ENCODE peak calls at places on chromosomes 11 and 22, in five cellular contexts. One of them, this sample, is unnamed.

GRCh38 chr11:13216019-13217006 is 61.3 kb upstream of the BMAL1 start:
- DNase-seq in A172: peak
- DNase-seq in RPMI8226: no peak
- DNase-seq in C1 segment of cervical spinal cord: no peak
- DNase-seq in SW 1271: peak
- DNase-seq in this sample: no peak

GRCh38 chr11:110479445-110480101 is 49.8 kb downstream of the FDX1 start:
- DNase-seq in A172: no peak
- DNase-seq in RPMI8226: peak
- DNase-seq in C1 segment of cervical spinal cord: peak
- DNase-seq in SW 1271: no peak
- DNase-seq in this sample: no peak

GRCh38 chr11:125071831-125072209 is 8.7 kb downstream of the SLC37A2 start:
- DNase-seq in A172: no peak
- DNase-seq in RPMI8226: peak
- DNase-seq in C1 segment of cervical spinal cord: no peak
- DNase-seq in SW 1271: no peak
- DNase-seq in this sample: no peak

GRCh38 chr11:27783701-27784355 is 83.6 kb upstream of the BDNF start:
- DNase-seq in A172: no peak
- DNase-seq in RPMI8226: no peak
- DNase-seq in C1 segment of cervical spinal cord: no peak
- DNase-seq in SW 1271: no peak
- DNase-seq in this sample: no peak

GRCh38 chr22:43540570-43540969 is 128.8 kb downstream of the MPPED1 start:
- DNase-seq in A172: no peak
- DNase-seq in RPMI8226: no peak
- DNase-seq in C1 segment of cervical spinal cord: no peak
- DNase-seq in SW 1271: no peak
- DNase-seq in this sample: no peak

GRCh38 chr22:29408925-29409324 is 20.6 kb upstream of the AP1B1 start:
- DNase-seq in A172: no peak
- DNase-seq in RPMI8226: no peak
- DNase-seq in C1 segment of cervical spinal cord: no peak
- DNase-seq in SW 1271: no peak
- DNase-seq in this sample: no peak

GRCh38 chr22:22909605-22910271 is 22.1 kb downstream of the IGLL5 start:
- DNase-seq in A172: no peak
- DNase-seq in RPMI8226: no peak
- DNase-seq in C1 segment of cervical spinal cord: no peak
- DNase-seq in SW 1271: no peak
- DNase-seq in this sample: no peak

GRCh38 chr11:95711162-95711944 is 78.2 kb downstream of the FAM76B start:
- DNase-seq in A172: no peak
- DNase-seq in RPMI8226: no peak
- DNase-seq in C1 segment of cervical spinal cord: no peak
- DNase-seq in SW 1271: no peak
- DNase-seq in this sample: no peak

GRCh38 chr22:47213571-47214230 is 451.3 kb downstream of the TBC1D22A start:
- DNase-seq in A172: no peak
- DNase-seq in RPMI8226: peak
- DNase-seq in C1 segment of cervical spinal cord: no peak
- DNase-seq in SW 1271: no peak
- DNase-seq in this sample: no peak

GRCh38 chr11:3700410-3700809 is 29.2 kb upstream of the CHRNA10 start:
- DNase-seq in A172: no peak
- DNase-seq in RPMI8226: no peak
- DNase-seq in C1 segment of cervical spinal cord: no peak
- DNase-seq in SW 1271: no peak
- DNase-seq in this sample: no peak

GRCh38 chr11:65958774-65959420 is 2.6 kb upstream of the SART1 start:
- DNase-seq in A172: no peak
- DNase-seq in RPMI8226: no peak
- DNase-seq in C1 segment of cervical spinal cord: no peak
- DNase-seq in SW 1271: no peak
- DNase-seq in this sample: peak

GRCh38 chr11:12411806-12412727 is 34.7 kb downstream of the PARVA start:
- DNase-seq in A172: peak
- DNase-seq in RPMI8226: peak
- DNase-seq in C1 segment of cervical spinal cord: peak
- DNase-seq in SW 1271: peak
- DNase-seq in this sample: peak

GRCh38 chr11:105903113-105903512 is 118.9 kb downstream of the MSANTD4 start:
- DNase-seq in A172: no peak
- DNase-seq in RPMI8226: no peak
- DNase-seq in C1 segment of cervical spinal cord: no peak
- DNase-seq in SW 1271: no peak
- DNase-seq in this sample: no peak

GRCh38 chr22:38272373-38273134 is at the start of gene TMEM184B:
- DNase-seq in A172: no peak
- DNase-seq in RPMI8226: peak
- DNase-seq in C1 segment of cervical spinal cord: no peak
- DNase-seq in SW 1271: no peak
- DNase-seq in this sample: peak

GRCh38 chr11:111310088-111310487 is 11.7 kb downstream of the POU2AF3 start:
- DNase-seq in A172: no peak
- DNase-seq in RPMI8226: no peak
- DNase-seq in C1 segment of cervical spinal cord: no peak
- DNase-seq in SW 1271: no peak
- DNase-seq in this sample: no peak

GRCh38 chr22:42792909-42793847 is 63.9 kb downstream of the ARFGAP3 start:
- DNase-seq in A172: no peak
- DNase-seq in RPMI8226: no peak
- DNase-seq in C1 segment of cervical spinal cord: no peak
- DNase-seq in SW 1271: no peak
- DNase-seq in this sample: peak

GRCh38 chr11:2574553-2575535 is 125.0 kb downstream of the KCNQ1OT1 start:
- DNase-seq in A172: no peak
- DNase-seq in RPMI8226: no peak
- DNase-seq in C1 segment of cervical spinal cord: peak
- DNase-seq in SW 1271: no peak
- DNase-seq in this sample: peak

GRCh38 chr22:48692734-48693376 is 1134.8 kb downstream of the BRD1 start:
- DNase-seq in A172: no peak
- DNase-seq in RPMI8226: no peak
- DNase-seq in C1 segment of cervical spinal cord: no peak
- DNase-seq in SW 1271: no peak
- DNase-seq in this sample: peak

GRCh38 chr11:92122561-92122960 is 102.1 kb upstream of the FAT3 start:
- DNase-seq in A172: peak
- DNase-seq in RPMI8226: no peak
- DNase-seq in C1 segment of cervical spinal cord: no peak
- DNase-seq in SW 1271: no peak
- DNase-seq in this sample: no peak

GRCh38 chr11:110772863-110773262 is 60.6 kb upstream of the ARHGAP20 start:
- DNase-seq in A172: no peak
- DNase-seq in RPMI8226: no peak
- DNase-seq in C1 segment of cervical spinal cord: no peak
- DNase-seq in SW 1271: no peak
- DNase-seq in this sample: no peak

GRCh38 chr11:67309166-67309565 is 5.8 kb downstream of the SSH3 start:
- DNase-seq in A172: no peak
- DNase-seq in RPMI8226: no peak
- DNase-seq in C1 segment of cervical spinal cord: no peak
- DNase-seq in SW 1271: no peak
- DNase-seq in this sample: no peak

GRCh38 chr22:37571992-37572373 is 7.9 kb downstream of the LGALS2 start:
- DNase-seq in A172: no peak
- DNase-seq in RPMI8226: no peak
- DNase-seq in C1 segment of cervical spinal cord: no peak
- DNase-seq in SW 1271: no peak
- DNase-seq in this sample: no peak

GRCh38 chr11:690738-691633 is 4.0 kb downstream of the DEAF1 start:
- DNase-seq in A172: no peak
- DNase-seq in RPMI8226: no peak
- DNase-seq in C1 segment of cervical spinal cord: no peak
- DNase-seq in SW 1271: no peak
- DNase-seq in this sample: no peak

GRCh38 chr22:49530671-49531532 is 296.8 kb downstream of the BRD1 start:
- DNase-seq in A172: no peak
- DNase-seq in RPMI8226: no peak
- DNase-seq in C1 segment of cervical spinal cord: no peak
- DNase-seq in SW 1271: no peak
- DNase-seq in this sample: no peak

GRCh38 chr11:117913736-117914397 is 15.3 kb downstream of the TMPRSS13 start:
- DNase-seq in A172: no peak
- DNase-seq in RPMI8226: no peak
- DNase-seq in C1 segment of cervical spinal cord: no peak
- DNase-seq in SW 1271: no peak
- DNase-seq in this sample: no peak

GRCh38 chr22:43404673-43405385 is 7.0 kb upstream of the MPPED1 start:
- DNase-seq in A172: no peak
- DNase-seq in RPMI8226: no peak
- DNase-seq in C1 segment of cervical spinal cord: no peak
- DNase-seq in SW 1271: no peak
- DNase-seq in this sample: peak

This sample was measured in Right ventricle myocardium superior.